ENCODE peak calls at places on chromosome 19, in six cellular contexts. H is neuronal stem cell, N is IMR-90, T is mesenchymal stem cell, D is H1, O is trophoblast cell. U is an unnamed sample.

GRCh38 chr19:16452321-16452720 is 19.4 kb downstream of the EPS15L1 start:
- DNase-seq in O (peak), D (no peak), T (no peak), H (no peak), N (no peak), U (no peak)

GRCh38 chr19:18699403-18700054 is 16.0 kb downstream of the CRTC1 start:
- DNase-seq in H (no peak), N (no peak), O (no peak), T (no peak), D (no peak), U (no peak)

GRCh38 chr19:3606690-3607289 is at the start of gene TBXA2R:
- DNase-seq in D (peak), T (peak), O (peak), H (no peak), N (peak), U (peak)

GRCh38 chr19:13765395-13766094 is 1.2 kb downstream of the MRI1 start:
- DNase-seq in H (no peak), D (peak), T (peak), N (no peak), O (peak), U (peak)

GRCh38 chr19:29532097-29532496 is 6.3 kb downstream of the VSTM2B start:
- DNase-seq in N (no peak), O (no peak), T (no peak), H (no peak), D (peak), U (peak)

GRCh38 chr19:16942583-16942982 is 53.8 kb downstream of the F2RL3 start:
- DNase-seq in D (no peak), O (no peak), H (no peak), T (no peak), N (no peak), U (peak)

GRCh38 chr19:56356944-56357343 is 36.4 kb downstream of the ZNF582 start:
- DNase-seq in N (no peak), H (no peak), D (no peak), T (no peak), O (no peak), U (no peak)

GRCh38 chr19:29714371-29714952 is 599 bp downstream of the C19orf12 start:
- DNase-seq in O (no peak), T (no peak), N (no peak), H (no peak), D (no peak), U (no peak)

GRCh38 chr19:49294401-49294800 is 30.6 kb downstream of the SLC6A16 start:
- DNase-seq in O (no peak), D (no peak), H (no peak), T (no peak), N (no peak), U (no peak)

DNA sequence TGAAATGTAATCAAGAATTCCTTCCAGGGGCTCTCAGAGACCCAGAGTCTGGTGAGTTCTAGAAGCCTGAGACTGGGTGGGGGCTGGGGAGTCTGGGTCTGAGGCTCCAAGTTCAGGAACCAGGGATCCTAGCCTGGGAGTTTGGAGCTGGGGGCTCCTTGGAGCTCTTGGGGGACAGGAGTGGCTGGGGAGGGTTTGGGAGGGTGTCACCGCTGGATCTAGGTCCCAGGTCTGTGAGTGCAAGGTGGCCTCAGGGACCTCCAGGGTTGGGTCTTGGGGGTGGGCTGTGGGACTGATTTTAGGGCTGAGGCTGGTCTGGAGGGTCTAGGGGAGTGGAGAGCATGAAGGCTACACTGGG is 1.1 kb downstream of the SYCN start:
- DNase-seq in N (no peak), D (no peak), T (no peak), H (no peak), O (no peak), U (no peak)
- H3K14ac ChIP-seq in N (no peak), D (no peak), T (no peak), H (no peak), O (no peak), U (no peak)

GRCh38 chr19:38845374-38846024 is 4.3 kb downstream of the HNRNPL start:
- DNase-seq in O (no peak), H (no peak), T (no peak), N (no peak), D (no peak), U (no peak)
- H2BK5ac ChIP-seq in O (no peak), H (no peak), T (no peak), N (no peak), D (no peak), U (no peak)

GRCh38 chr19:1924320-1924961 is 16.5 kb upstream of the CSNK1G2 start:
- DNase-seq in D (no peak), N (no peak), T (no peak), H (no peak), O (no peak), U (no peak)
- H3K14ac ChIP-seq in D (no peak), N (no peak), T (no peak), H (peak), O (no peak), U (no peak)

GRCh38 chr19:38663156-38663651 is 15.8 kb downstream of the ACTN4 start:
- DNase-seq in N (no peak), D (no peak), H (no peak), O (no peak), T (no peak), U (no peak)
- H2BK5ac ChIP-seq in N (peak), D (peak), H (peak), O (no peak), T (no peak), U (no peak)

U was measured in H9.